ENCODE peak calls at places on chromosome 10, in seven cellular contexts. P is T-helper 1 cell; Z is dorsolateral prefrontal cortex; G is Kasumi-1; M is NCI-H69; Q is IMR-90; J is naive thymus-derived CD4-positive, alpha-beta T cell. O is an unnamed sample.

GRCh38 chr10:21011433-21012018 is 114.4 kb upstream of the NEBL start:
- DNase-seq in Q (no peak), P (no peak), M (no peak), Z (no peak), G (no peak), J (no peak), O (no peak)

GRCh38 chr10:75472685-75473084 is 41.3 kb downstream of the LRMDA start:
- DNase-seq in J (no peak), M (peak), Z (no peak), Q (no peak), G (peak), P (no peak), O (no peak)

GRCh38 chr10:49056356-49056755 is 59.0 kb downstream of the VSTM4 start:
- DNase-seq in M (peak), Q (peak), J (no peak), Z (no peak), G (no peak), P (no peak), O (no peak)

GRCh38 chr10:30028006-30028441 is 31.4 kb downstream of the JCAD start:
- DNase-seq in M (no peak), Q (no peak), G (no peak), J (peak), Z (no peak), P (no peak), O (no peak)

GRCh38 chr10:69904533-69904932 is 102.8 kb downstream of the COL13A1 start:
- DNase-seq in Q (no peak), Z (no peak), M (no peak), J (no peak), P (no peak), G (no peak), O (no peak)

GRCh38 chr10:84156768-84157167 is 16.8 kb upstream of the GPR15LG start:
- DNase-seq in G (peak), P (no peak), Z (no peak), Q (peak), M (no peak), J (peak), O (no peak)

GRCh38 chr10:11655839-11656238 is 44.4 kb upstream of the USP6NL start:
- DNase-seq in J (no peak), M (no peak), P (no peak), Q (no peak), Z (no peak), G (no peak), O (no peak)

GRCh38 chr10:93600861-93601773 is at the start of gene RBP4:
- DNase-seq in Q (peak), G (no peak), Z (peak), J (no peak), M (peak), P (no peak), O (no peak)

GRCh38 chr10:103621778-103622115 is 128.2 kb downstream of the NEURL1 start:
- DNase-seq in G (no peak), Z (no peak), J (no peak), P (no peak), M (no peak), Q (no peak), O (no peak)

GRCh38 chr10:77405771-77406241 is 231.8 kb downstream of the KCNMA1 start:
- DNase-seq in Q (peak), G (peak), J (no peak), Z (peak), P (no peak), M (peak), O (peak)

GRCh38 chr10:22321156-22321711 is 335 bp downstream of the BMI1 start:
- DNase-seq in P (peak), J (peak), G (peak), Q (peak), M (peak), Z (peak), O (peak)

GRCh38 chr10:46310851-46311250 is 24.1 kb downstream of the ANTXRL start:
- DNase-seq in Q (no peak), M (no peak), P (no peak), J (no peak), Z (peak), G (no peak), O (no peak)

GRCh38 chr10:10599994-10600393 is 417.7 kb upstream of the CELF2 start:
- DNase-seq in P (no peak), G (no peak), Q (no peak), J (no peak), M (no peak), Z (no peak), O (no peak)

GRCh38 chr10:101693701-101694055 is 1.3 kb downstream of the FBXW4 start:
- DNase-seq in Q (peak), Z (no peak), G (peak), M (peak), J (no peak), P (peak), O (no peak)

GRCh38 chr10:78264361-78264760 is 230.7 kb downstream of the RPS24 start:
- DNase-seq in Z (no peak), M (no peak), P (no peak), Q (no peak), G (no peak), J (no peak), O (no peak)

GRCh38 chr10:12965571-12965970 is 35.9 kb downstream of the CCDC3 start:
- DNase-seq in J (no peak), Q (peak), P (no peak), M (no peak), G (no peak), Z (no peak), O (no peak)

GRCh38 chr10:54094321-54094720 is 706.7 kb downstream of the PCDH15 start:
- DNase-seq in G (no peak), Z (no peak), Q (no peak), J (no peak), P (no peak), M (no peak), O (no peak)

GRCh38 chr10:62647375-62648092 is 157.0 kb upstream of the ADO start:
- DNase-seq in G (no peak), Q (no peak), P (no peak), M (no peak), J (no peak), Z (no peak), O (no peak)

GRCh38 chr10:121792198-121792597 is 135.6 kb downstream of the ATE1 start:
- DNase-seq in Z (no peak), G (no peak), M (no peak), J (no peak), P (no peak), Q (peak), O (no peak)

GRCh38 chr10:28291881-28292297 is 11.0 kb downstream of the MPP7 start:
- DNase-seq in P (no peak), Z (no peak), M (no peak), Q (peak), J (no peak), G (no peak), O (no peak)

GRCh38 chr10:93154531-93154930 is 80.8 kb downstream of the CYP26A1 start:
- DNase-seq in Z (no peak), M (no peak), P (no peak), Q (no peak), G (no peak), J (no peak), O (no peak)

GRCh38 chr10:58743466-58744115 is 230.9 kb downstream of the BICC1 start:
- DNase-seq in Q (peak), Z (no peak), M (peak), P (no peak), J (no peak), G (no peak), O (no peak)

GRCh38 chr10:9253121-9253520 is 1198.6 kb downstream of the GATA3 start:
- DNase-seq in Z (no peak), M (no peak), J (no peak), Q (peak), G (no peak), P (no peak), O (no peak)

GRCh38 chr10:44914891-44915290 is 3.8 kb downstream of the TMEM72 start:
- DNase-seq in Q (no peak), Z (no peak), G (no peak), P (no peak), M (no peak), J (no peak), O (no peak)

GRCh38 chr10:80488539-80489066 is 34.5 kb downstream of the TSPAN14 start:
- DNase-seq in M (no peak), J (no peak), G (no peak), Q (no peak), Z (no peak), P (no peak), O (no peak)

GRCh38 chr10:27819781-27820531 is 74.3 kb upstream of the MKX start:
- DNase-seq in J (no peak), Q (peak), Z (no peak), G (no peak), P (no peak), M (no peak), O (no peak)

GRCh38 chr10:19049577-19049976 is 976 bp downstream of the MALRD1 start:
- DNase-seq in Q (no peak), J (no peak), Z (no peak), P (no peak), G (no peak), M (no peak), O (no peak)

GRCh38 chr10:69749180-69750010 is 52.3 kb upstream of the COL13A1 start:
- DNase-seq in Q (peak), Z (no peak), M (no peak), J (no peak), G (no peak), P (no peak), O (no peak)

GRCh38 chr10:60661627-60662026 is 116.7 kb upstream of the CDK1 start:
- DNase-seq in G (no peak), P (no peak), Z (no peak), Q (peak), J (no peak), M (no peak), O (no peak)

GRCh38 chr10:66783296-66783695 is 142.5 kb upstream of the LRRTM3 start:
- DNase-seq in Q (peak), J (no peak), Z (no peak), M (no peak), G (no peak), P (no peak), O (no peak)

GRCh38 chr10:27446091-27446918 is 57.8 kb upstream of the RAB18 start:
- DNase-seq in Q (peak), J (peak), P (no peak), G (peak), M (peak), Z (no peak), O (peak)

GRCh38 chr10:128098631-128099030 is 27.6 kb downstream of the MKI67 start:
- DNase-seq in Q (no peak), Z (no peak), P (no peak), J (no peak), G (no peak), M (no peak), O (no peak)

O was measured in NCI-H2171 treated with DMSO at 0.1 percent for 48 hours.